ENCODE peak calls at places on chromosomes 2 and 18, in four cellular contexts. A, I, G and K are unnamed samples.

GRCh38 chr2:115162454-115163293 is 720.2 kb downstream of the DPP10 start:
- DNase-seq in A (no peak), I (peak), G (no peak), K (no peak)

GRCh38 chr18:22169011-22169888 is at the start of gene GATA6:
- DNase-seq in A (peak), I (peak), G (no peak), K (peak)

GRCh38 chr2:174524525-174524924 is 37.7 kb upstream of the GPR155 start:
- DNase-seq in A (no peak), I (no peak), G (no peak), K (no peak)

GRCh38 chr2:181471783-181472182 is 14.6 kb downstream of the ITGA4 start:
- DNase-seq in A (no peak), I (no peak), G (no peak), K (no peak)

GRCh38 chr2:55946793-55947192 is 23.2 kb upstream of the EFEMP1 start:
- DNase-seq in A (no peak), I (no peak), G (no peak), K (no peak)

GRCh38 chr2:205660521-205661124 is 21.7 kb upstream of the NRP2 start:
- DNase-seq in A (peak), I (no peak), G (no peak), K (peak)

GRCh38 chr18:77067315-77068061 is 65.1 kb downstream of the MBP start:
- DNase-seq in A (peak), I (peak), G (no peak), K (peak)

GRCh38 chr2:207394812-207395534 is 134.8 kb upstream of the CREB1 start:
- DNase-seq in A (peak), I (no peak), G (no peak), K (peak)

GRCh38 chr2:138112536-138112935 is 148.3 kb downstream of the HNMT start:
- DNase-seq in A (peak), I (no peak), G (no peak), K (no peak)
- TF ChIP-seq CTCF in A (no peak), I (no peak), G (no peak), K (no peak)

DNA sequence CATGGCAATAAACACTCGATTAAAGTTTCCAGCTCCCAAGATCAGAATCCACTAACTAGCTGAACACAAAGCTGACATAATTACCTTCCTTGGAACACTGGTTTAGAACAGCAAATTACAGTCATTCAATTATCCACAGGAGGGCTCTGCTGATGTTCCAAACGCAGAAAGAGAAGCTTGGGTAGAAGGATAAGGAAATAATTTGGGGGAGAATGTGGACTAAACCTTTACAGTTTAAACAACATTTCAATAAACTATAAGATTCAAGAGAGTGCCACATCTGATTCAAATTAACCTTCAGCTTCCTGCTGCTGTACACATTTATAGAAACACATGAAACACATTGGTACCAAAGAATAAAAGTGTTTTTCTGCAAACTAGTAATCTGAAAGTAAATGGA is 67.8 kb upstream of the ARL4C start:
- DNase-seq in A (peak), I (no peak), G (no peak), K (peak)
- TF ChIP-seq CTCF in A (peak), I (no peak), G (no peak), K (peak)

GRCh38 chr2:31150120-31150670 is 12.0 kb upstream of the GALNT14 start:
- DNase-seq in A (no peak), I (no peak), G (no peak), K (no peak)

GRCh38 chr2:31147645-31148044 is 9.4 kb upstream of the GALNT14 start:
- DNase-seq in A (no peak), I (no peak), G (no peak), K (no peak)

GRCh38 chr2:31151501-31151900 is 13.3 kb upstream of the GALNT14 start:
- DNase-seq in A (no peak), I (no peak), G (no peak), K (no peak)
- TF ChIP-seq CTCF in A (no peak), I (no peak), G (no peak), K (no peak)

DNA sequence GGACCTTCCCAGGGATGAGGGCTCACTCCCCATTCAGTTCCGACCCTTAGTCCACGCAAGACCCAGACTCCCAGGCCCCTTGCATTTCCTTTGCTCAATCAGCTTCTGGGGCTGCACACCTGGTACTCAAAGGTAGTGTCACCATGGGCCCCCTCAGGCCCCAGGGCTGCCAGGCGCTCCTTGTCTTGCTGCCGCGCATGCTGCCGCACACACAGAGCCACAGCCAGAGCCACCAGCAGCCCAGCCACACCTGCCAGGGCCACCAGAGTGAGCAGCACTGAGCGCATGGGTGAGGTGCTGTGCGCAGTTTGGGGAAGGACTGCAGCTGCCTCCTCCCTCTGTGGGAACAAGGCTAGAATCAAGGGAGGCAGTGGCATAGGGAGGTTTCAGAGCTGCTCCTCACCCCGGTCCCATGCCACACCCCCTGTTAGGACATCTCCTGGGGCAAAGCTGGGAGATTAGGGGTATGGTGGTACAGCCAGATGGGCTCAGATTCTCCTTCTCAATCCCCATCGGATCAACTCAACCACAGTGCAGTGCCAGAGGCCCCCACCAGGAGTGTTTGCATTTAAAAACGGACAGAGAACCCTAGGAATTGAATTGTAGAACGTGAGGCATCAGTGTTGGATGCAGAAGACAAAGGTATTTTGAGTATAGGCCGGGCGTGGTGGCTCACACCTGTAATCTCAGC is 11.3 kb downstream of the PTPRN start:
- DNase-seq in A (no peak), I (no peak), G (no peak), K (no peak)
- TF ChIP-seq CTCF in A (peak), I (no peak), G (no peak), K (peak)

GRCh38 chr2:64750001-64750816 is 96.5 kb upstream of the SERTAD2 start:
- DNase-seq in A (peak), I (peak), G (peak), K (peak)
- TF ChIP-seq CTCF in A (peak), I (no peak), G (peak), K (peak)